ENCODE peak calls at places on chromosomes 11 and 22, in seven cellular contexts. One of them, this sample, is unnamed.

GRCh38 chr11:73226297-73227006 is 8.4 kb downstream of the P2RY2 start:
- DNase-seq in NB4: no peak
- DNase-seq in GM23338: no peak
- DNase-seq in dorsolateral prefrontal cortex: no peak
- DNase-seq in body of pancreas: no peak
- DNase-seq in HAP-1: no peak
- DNase-seq in SK-N-MC: no peak
- DNase-seq in this sample: peak; percentile 78

GRCh38 chr11:58502004-58502403 is 5.9 kb downstream of the OR5B21 start:
- DNase-seq in NB4: no peak
- DNase-seq in GM23338: no peak
- DNase-seq in dorsolateral prefrontal cortex: no peak
- DNase-seq in body of pancreas: no peak
- DNase-seq in HAP-1: no peak
- DNase-seq in SK-N-MC: no peak
- DNase-seq in this sample: no peak

GRCh38 chr22:40753114-40753513 is 66.0 kb downstream of the SLC25A17 start:
- DNase-seq in NB4: no peak
- DNase-seq in GM23338: no peak
- DNase-seq in dorsolateral prefrontal cortex: peak; percentile 29
- DNase-seq in body of pancreas: no peak
- DNase-seq in HAP-1: no peak
- DNase-seq in SK-N-MC: no peak
- DNase-seq in this sample: no peak

GRCh38 chr11:94794287-94795168 is 26.4 kb downstream of the AMOTL1 start:
- DNase-seq in NB4: peak; percentile 67
- DNase-seq in GM23338: no peak
- DNase-seq in dorsolateral prefrontal cortex: no peak
- DNase-seq in body of pancreas: peak; percentile 87
- DNase-seq in HAP-1: no peak
- DNase-seq in SK-N-MC: no peak
- DNase-seq in this sample: no peak

GRCh38 chr11:122046846-122047245 is 69.2 kb downstream of the BLID start:
- DNase-seq in NB4: no peak
- DNase-seq in GM23338: no peak
- DNase-seq in dorsolateral prefrontal cortex: no peak
- DNase-seq in body of pancreas: no peak
- DNase-seq in HAP-1: no peak
- DNase-seq in SK-N-MC: no peak
- DNase-seq in this sample: no peak

GRCh38 chr22:36012332-36012731 is 16.3 kb downstream of the RBFOX2 start:
- DNase-seq in NB4: no peak
- DNase-seq in GM23338: no peak
- DNase-seq in dorsolateral prefrontal cortex: no peak
- DNase-seq in body of pancreas: no peak
- DNase-seq in HAP-1: no peak
- DNase-seq in SK-N-MC: no peak
- DNase-seq in this sample: no peak

GRCh38 chr11:134152692-134153091 is 71.1 kb downstream of the NCAPD3 start:
- DNase-seq in NB4: no peak
- DNase-seq in GM23338: no peak
- DNase-seq in dorsolateral prefrontal cortex: no peak
- DNase-seq in body of pancreas: peak; percentile 17
- DNase-seq in HAP-1: no peak
- DNase-seq in SK-N-MC: no peak
- DNase-seq in this sample: no peak

GRCh38 chr22:32991353-32992115 is 66.6 kb downstream of the SYN3 start:
- DNase-seq in NB4: no peak
- DNase-seq in GM23338: no peak
- DNase-seq in dorsolateral prefrontal cortex: no peak
- DNase-seq in body of pancreas: no peak
- DNase-seq in HAP-1: no peak
- DNase-seq in SK-N-MC: no peak
- DNase-seq in this sample: peak; percentile 88

GRCh38 chr11:16322190-16322589 is 34.2 kb downstream of the SOX6 start:
- DNase-seq in NB4: no peak
- DNase-seq in GM23338: no peak
- DNase-seq in dorsolateral prefrontal cortex: no peak
- DNase-seq in body of pancreas: no peak
- DNase-seq in HAP-1: no peak
- DNase-seq in SK-N-MC: no peak
- DNase-seq in this sample: no peak

GRCh38 chr11:118619444-118620205 is 12.2 kb downstream of the PHLDB1 start:
- DNase-seq in NB4: peak; percentile 63
- DNase-seq in GM23338: no peak
- DNase-seq in dorsolateral prefrontal cortex: no peak
- DNase-seq in body of pancreas: no peak
- DNase-seq in HAP-1: no peak
- DNase-seq in SK-N-MC: no peak
- DNase-seq in this sample: no peak

GRCh38 chr11:12201016-12201985 is 90.9 kb downstream of the MICAL2 start:
- DNase-seq in NB4: peak; percentile 27
- DNase-seq in GM23338: no peak
- DNase-seq in dorsolateral prefrontal cortex: no peak
- DNase-seq in body of pancreas: no peak
- DNase-seq in HAP-1: no peak
- DNase-seq in SK-N-MC: no peak
- DNase-seq in this sample: peak; percentile 69

GRCh38 chr22:41288245-41288946 is 2.4 kb upstream of the RANGAP1 start:
- DNase-seq in NB4: no peak
- DNase-seq in GM23338: peak; percentile 41
- DNase-seq in dorsolateral prefrontal cortex: no peak
- DNase-seq in body of pancreas: peak; percentile 61
- DNase-seq in HAP-1: no peak
- DNase-seq in SK-N-MC: no peak
- DNase-seq in this sample: no peak

GRCh38 chr11:298406-299065 is 790 bp downstream of the IFITM5 start:
- DNase-seq in NB4: no peak
- DNase-seq in GM23338: no peak
- DNase-seq in dorsolateral prefrontal cortex: no peak
- DNase-seq in body of pancreas: peak; percentile 64
- DNase-seq in HAP-1: no peak
- DNase-seq in SK-N-MC: no peak
- DNase-seq in this sample: peak; percentile 87

GRCh38 chr11:69674267-69674885 is 777 bp downstream of the LTO1 start:
- DNase-seq in NB4: peak; percentile 56
- DNase-seq in GM23338: peak; percentile 17
- DNase-seq in dorsolateral prefrontal cortex: peak; percentile 30
- DNase-seq in body of pancreas: peak; percentile 39
- DNase-seq in HAP-1: no peak
- DNase-seq in SK-N-MC: no peak
- DNase-seq in this sample: no peak

GRCh38 chr11:76805206-76805913 is 22.2 kb downstream of the TSKU start:
- DNase-seq in NB4: no peak
- DNase-seq in GM23338: no peak
- DNase-seq in dorsolateral prefrontal cortex: no peak
- DNase-seq in body of pancreas: no peak
- DNase-seq in HAP-1: no peak
- DNase-seq in SK-N-MC: no peak
- DNase-seq in this sample: no peak

GRCh38 chr11:74159642-74160041 is 11.2 kb downstream of the C2CD3 start:
- DNase-seq in NB4: no peak
- DNase-seq in GM23338: no peak
- DNase-seq in dorsolateral prefrontal cortex: no peak
- DNase-seq in body of pancreas: no peak
- DNase-seq in HAP-1: no peak
- DNase-seq in SK-N-MC: no peak
- DNase-seq in this sample: no peak

DNA sequence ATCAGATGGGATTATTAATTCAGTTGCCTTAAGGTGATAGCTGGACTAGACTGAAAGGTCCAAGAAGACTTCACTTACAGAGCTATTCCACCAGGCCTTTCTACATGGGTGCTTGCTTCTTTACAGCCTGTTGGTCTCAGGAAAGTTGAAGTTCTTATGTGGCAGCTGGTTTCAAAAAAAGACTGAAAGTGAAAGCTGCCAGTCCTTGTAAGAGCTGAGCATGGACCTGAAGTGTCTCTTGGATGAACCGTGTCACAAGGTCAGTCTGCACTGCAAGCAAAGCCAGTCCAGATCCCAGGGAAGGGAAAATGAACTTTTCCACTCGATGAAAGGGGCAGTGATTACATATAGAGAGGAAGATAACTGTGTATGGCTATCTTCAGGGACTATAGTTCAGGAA is 201.5 kb upstream of the LUZP2 start:
- DNase-seq in NB4: no peak
- DNase-seq in GM23338: no peak
- DNase-seq in dorsolateral prefrontal cortex: no peak
- DNase-seq in body of pancreas: no peak
- DNase-seq in HAP-1: no peak
- DNase-seq in SK-N-MC: no peak
- DNase-seq in this sample: no peak
- H3K4me3 ChIP-seq in NB4: no peak overlapping the region
- H3K4me3 ChIP-seq in GM23338: no peak overlapping the region
- H3K4me3 ChIP-seq in dorsolateral prefrontal cortex: no peak overlapping the region
- H3K4me3 ChIP-seq in body of pancreas: no peak overlapping the region
- H3K4me3 ChIP-seq in HAP-1: no peak overlapping the region
- H3K4me3 ChIP-seq in SK-N-MC: no peak overlapping the region
- H3K4me3 ChIP-seq in this sample: no peak overlapping the region

GRCh38 chr11:61904539-61905048 is 12.8 kb downstream of the RAB3IL1 start:
- DNase-seq in NB4: no peak
- DNase-seq in GM23338: peak; percentile 79
- DNase-seq in dorsolateral prefrontal cortex: no peak
- DNase-seq in body of pancreas: peak; percentile 86
- DNase-seq in HAP-1: no peak
- DNase-seq in SK-N-MC: no peak
- DNase-seq in this sample: no peak
- H3K4me3 ChIP-seq in NB4: no peak overlapping the region
- H3K4me3 ChIP-seq in GM23338: peak overlapping the region; percentile 23
- H3K4me3 ChIP-seq in dorsolateral prefrontal cortex: no peak overlapping the region
- H3K4me3 ChIP-seq in body of pancreas: no peak overlapping the region
- H3K4me3 ChIP-seq in HAP-1: no peak overlapping the region
- H3K4me3 ChIP-seq in SK-N-MC: no peak overlapping the region
- H3K4me3 ChIP-seq in this sample: no peak overlapping the region

GRCh38 chr11:113283881-113284280 is 30.5 kb upstream of the TTC12 start:
- DNase-seq in NB4: no peak
- DNase-seq in GM23338: no peak
- DNase-seq in dorsolateral prefrontal cortex: no peak
- DNase-seq in body of pancreas: no peak
- DNase-seq in HAP-1: no peak
- DNase-seq in SK-N-MC: no peak
- DNase-seq in this sample: no peak
- H3K4me3 ChIP-seq in NB4: no peak overlapping the region
- H3K4me3 ChIP-seq in GM23338: no peak overlapping the region
- H3K4me3 ChIP-seq in dorsolateral prefrontal cortex: no peak overlapping the region
- H3K4me3 ChIP-seq in body of pancreas: no peak overlapping the region
- H3K4me3 ChIP-seq in HAP-1: no peak overlapping the region
- H3K4me3 ChIP-seq in SK-N-MC: no peak overlapping the region
- H3K4me3 ChIP-seq in this sample: no peak overlapping the region

DNA sequence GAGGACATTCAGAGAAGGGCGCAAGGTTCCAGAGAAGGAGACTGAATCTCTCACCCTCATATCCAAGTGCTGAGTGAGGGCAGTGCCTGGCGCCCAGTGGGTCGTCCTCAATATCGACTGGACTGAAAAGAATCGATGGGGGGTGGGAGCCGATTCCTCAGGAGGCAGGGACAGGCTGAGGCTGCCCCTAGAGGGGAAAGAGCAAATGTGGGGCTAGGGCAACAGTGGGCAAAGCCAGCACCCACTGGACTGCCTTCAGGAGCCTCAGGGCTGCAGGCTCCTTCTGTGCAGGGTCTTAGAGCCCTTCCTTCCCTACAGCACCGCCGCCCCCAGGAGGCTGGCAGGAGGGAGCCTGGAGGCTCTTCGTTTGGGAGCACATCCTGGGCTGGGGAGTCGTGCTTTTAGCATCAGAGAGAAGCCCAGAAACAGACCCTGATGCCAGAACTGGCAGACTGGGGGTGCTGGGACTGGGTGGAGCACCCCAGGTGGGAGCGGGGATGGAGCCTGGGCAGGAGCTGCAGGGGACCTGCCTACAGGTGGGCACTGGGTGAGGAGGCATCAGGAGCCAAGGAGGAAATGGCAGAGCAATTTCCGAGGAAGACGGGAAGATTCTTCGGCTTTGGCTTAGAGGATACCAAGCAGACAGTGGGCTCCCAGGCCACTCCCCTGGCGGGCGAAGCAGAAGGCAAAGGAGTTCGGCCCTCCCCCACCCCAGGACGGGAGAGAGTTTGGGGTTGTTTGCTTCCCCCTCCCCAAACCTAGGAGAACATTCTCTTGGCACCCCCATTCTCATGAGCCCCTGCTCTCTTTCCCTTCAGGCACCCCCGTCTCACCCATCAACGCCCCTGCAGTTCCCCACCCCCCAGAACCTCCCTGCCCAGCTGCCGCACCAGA is 1.2 kb downstream of the SYT7 start:
- DNase-seq in NB4: peak; percentile 37
- DNase-seq in GM23338: peak; percentile 55
- DNase-seq in dorsolateral prefrontal cortex: no peak
- DNase-seq in body of pancreas: no peak
- DNase-seq in HAP-1: no peak
- DNase-seq in SK-N-MC: no peak
- DNase-seq in this sample: no peak
- H3K4me3 ChIP-seq in NB4: no peak overlapping the region
- H3K4me3 ChIP-seq in GM23338: peak overlapping the region; percentile 80
- H3K4me3 ChIP-seq in dorsolateral prefrontal cortex: peak overlapping the region; percentile 26
- H3K4me3 ChIP-seq in body of pancreas: no peak overlapping the region
- H3K4me3 ChIP-seq in HAP-1: peak overlapping the region; percentile 22
- H3K4me3 ChIP-seq in SK-N-MC: peak overlapping the region; percentile 68
- H3K4me3 ChIP-seq in this sample: peak overlapping the region; percentile 4

GRCh38 chr11:100663583-100663982 is 23.5 kb upstream of the ARHGAP42 start:
- DNase-seq in NB4: no peak
- DNase-seq in GM23338: peak; percentile 45
- DNase-seq in dorsolateral prefrontal cortex: no peak
- DNase-seq in body of pancreas: no peak
- DNase-seq in HAP-1: no peak
- DNase-seq in SK-N-MC: no peak
- DNase-seq in this sample: no peak
- H3K4me3 ChIP-seq in NB4: no peak overlapping the region
- H3K4me3 ChIP-seq in GM23338: no peak overlapping the region
- H3K4me3 ChIP-seq in dorsolateral prefrontal cortex: no peak overlapping the region
- H3K4me3 ChIP-seq in body of pancreas: no peak overlapping the region
- H3K4me3 ChIP-seq in HAP-1: no peak overlapping the region
- H3K4me3 ChIP-seq in SK-N-MC: no peak overlapping the region
- H3K4me3 ChIP-seq in this sample: no peak overlapping the region

DNA sequence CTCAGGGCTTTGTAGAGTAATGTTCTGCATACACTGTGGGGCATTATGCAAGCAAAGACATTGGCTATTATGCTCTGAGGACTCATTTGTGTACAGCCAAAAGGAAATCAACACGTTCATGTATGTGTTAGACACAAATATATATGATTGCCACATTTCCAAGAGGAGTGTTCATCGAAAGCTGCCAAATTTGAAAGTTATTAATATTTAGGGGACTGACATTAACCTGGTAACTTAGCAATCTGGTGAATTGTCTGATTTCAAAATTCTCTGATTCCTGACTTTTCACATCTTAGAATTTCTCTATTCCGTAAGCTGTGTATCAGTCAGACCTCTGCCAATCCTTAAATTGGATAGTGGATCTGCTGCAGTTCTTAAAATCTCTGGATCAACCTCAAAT is 41.9 kb downstream of the PAX6 start:
- DNase-seq in NB4: no peak
- DNase-seq in GM23338: no peak
- DNase-seq in dorsolateral prefrontal cortex: no peak
- DNase-seq in body of pancreas: no peak
- DNase-seq in HAP-1: no peak
- DNase-seq in SK-N-MC: no peak
- DNase-seq in this sample: no peak
- H3K4me3 ChIP-seq in NB4: no peak overlapping the region
- H3K4me3 ChIP-seq in GM23338: no peak overlapping the region
- H3K4me3 ChIP-seq in dorsolateral prefrontal cortex: no peak overlapping the region
- H3K4me3 ChIP-seq in body of pancreas: no peak overlapping the region
- H3K4me3 ChIP-seq in HAP-1: no peak overlapping the region
- H3K4me3 ChIP-seq in SK-N-MC: no peak overlapping the region
- H3K4me3 ChIP-seq in this sample: no peak overlapping the region

This sample was measured in lower leg skin.